ENCODE peak calls at places on chromosomes 6 and 20, in six cellular contexts. H, X, D, Q, S and E are unnamed samples.
A peak's percentile ranks its signal among the peaks of the same experiment; 100 is the strongest.

GRCh38 chr20:1322511-1323245 is 6.3 kb downstream of the SDCBP2 start:
- DNase-seq in H (no peak), X (no peak), D (peak; percentile 85), Q (peak; percentile 98), S (peak; percentile 99), E (peak; percentile 85)

GRCh38 chr20:878511-879307 is 37.4 kb downstream of the ANGPT4 start:
- DNase-seq in H (peak; percentile 88), X (peak; percentile 85), D (peak; percentile 23), Q (peak; percentile 32), S (no peak), E (no peak)

GRCh38 chr6:33164665-33165373 is 27.4 kb downstream of the COL11A2 start:
- DNase-seq in H (no peak), X (no peak), D (no peak), Q (no peak), S (no peak), E (no peak)

GRCh38 chr6:38034269-38034914 is 214.9 kb downstream of the ZFAND3 start:
- DNase-seq in H (peak; percentile 32), X (no peak), D (peak; percentile 18), Q (peak; percentile 72), S (peak; percentile 65), E (no peak)

GRCh38 chr6:31336872-31337496 is 20.0 kb downstream of the HLA-B start:
- DNase-seq in H (no peak), X (no peak), D (peak; percentile 16), Q (peak; percentile 21), S (no peak), E (peak; percentile 16)

GRCh38 chr6:106247733-106248132 is 77.8 kb downstream of the ATG5 start:
- DNase-seq in H (no peak), X (no peak), D (no peak), Q (no peak), S (no peak), E (no peak)

GRCh38 chr6:134217516-134218140 is 100.3 kb downstream of the SGK1 start:
- DNase-seq in H (no peak), X (no peak), D (no peak), Q (no peak), S (no peak), E (no peak)

GRCh38 chr20:47320990-47321805 is 35.3 kb downstream of the ZMYND8 start:
- DNase-seq in H (no peak), X (no peak), D (no peak), Q (no peak), S (no peak), E (no peak)

GRCh38 chr6:4378319-4378996 is 243.1 kb upstream of the ECI2 start:
- DNase-seq in H (no peak), X (no peak), D (no peak), Q (no peak), S (no peak), E (no peak)

GRCh38 chr6:6332240-6332639 is 11.8 kb upstream of the F13A1 start:
- DNase-seq in H (no peak), X (no peak), D (no peak), Q (no peak), S (no peak), E (no peak)

GRCh38 chr6:170221753-170222400 is 69.0 kb downstream of the DLL1 start:
- DNase-seq in H (no peak), X (no peak), D (no peak), Q (no peak), S (no peak), E (no peak)

GRCh38 chr20:1784586-1784985 is 110.6 kb upstream of the SIRPA start:
- DNase-seq in H (no peak), X (no peak), D (no peak), Q (no peak), S (no peak), E (no peak)

GRCh38 chr20:52102126-52102525 is 89.5 kb downstream of the ZFP64 start:
- DNase-seq in H (no peak), X (no peak), D (no peak), Q (no peak), S (no peak), E (no peak)

GRCh38 chr6:25995507-25995906 is 32.9 kb downstream of the TRIM38 start:
- DNase-seq in H (no peak), X (no peak), D (no peak), Q (no peak), S (no peak), E (no peak)

GRCh38 chr6:34143196-34143883 is 2.5 kb downstream of the GRM4 start:
- DNase-seq in H (no peak), X (no peak), D (no peak), Q (no peak), S (no peak), E (no peak)

GRCh38 chr6:73144516-73144915 is 80.8 kb downstream of the KHDC1L start:
- DNase-seq in H (no peak), X (no peak), D (no peak), Q (no peak), S (no peak), E (no peak)

GRCh38 chr6:151380848-151381205 is 10.5 kb downstream of the ZBTB2 start:
- DNase-seq in H (no peak), X (no peak), D (no peak), Q (no peak), S (no peak), E (no peak)

GRCh38 chr6:16305246-16305725 is 66.9 kb downstream of the GMPR start:
- DNase-seq in H (no peak), X (no peak), D (no peak), Q (no peak), S (no peak), E (no peak)

GRCh38 chr6:128882991-128883571 is at the start of gene LAMA2:
- DNase-seq in H (peak; percentile 89), X (peak; percentile 67), D (peak; percentile 60), Q (peak; percentile 76), S (peak; percentile 81), E (peak; percentile 11)

GRCh38 chr6:117389227-117390057 is 36.3 kb downstream of the ROS1 start:
- DNase-seq in H (no peak), X (no peak), D (no peak), Q (peak; percentile 56), S (peak; percentile 43), E (peak; percentile 94)

GRCh38 chr20:3011752-3012151 is 31.7 kb upstream of the GNRH2 start:
- DNase-seq in H (no peak), X (no peak), D (no peak), Q (no peak), S (no peak), E (no peak)

GRCh38 chr6:2378891-2379652 is 133.7 kb upstream of the GMDS start:
- DNase-seq in H (no peak), X (no peak), D (peak; percentile 65), Q (peak; percentile 88), S (peak; percentile 69), E (peak; percentile 71)